ENCODE peak calls at places on chromosomes 5 and 9, in five cellular contexts. C is B cell, R is nephron progenitor cell, T is fibroblast of pulmonary artery, D is progenitor cell of endocrine pancreas. E is an unnamed sample.

GRCh38 chr5:65695162-65695755 is 26.6 kb downstream of the SGTB start:
- DNase-seq in C (no peak), R (no peak), T (no peak), D (no peak), E (peak)

GRCh38 chr9:6975198-6975597 is 217.4 kb downstream of the KDM4C start:
- DNase-seq in C (no peak), R (no peak), T (no peak), D (no peak), E (no peak)

GRCh38 chr5:4977421-4977820 is 162.7 kb upstream of the ADAMTS16 start:
- DNase-seq in C (no peak), R (no peak), T (no peak), D (no peak), E (no peak)

GRCh38 chr9:137077010-137077747 is at the start of gene UAP1L1:
- DNase-seq in C (peak), R (peak), T (peak), D (no peak), E (peak)

GRCh38 chr9:4042966-4043365 is 256.9 kb downstream of the GLIS3 start:
- DNase-seq in C (no peak), R (no peak), T (no peak), D (no peak), E (no peak)

GRCh38 chr9:120366646-120367019 is 213.3 kb downstream of the CDK5RAP2 start:
- DNase-seq in C (no peak), R (no peak), T (peak), D (no peak), E (no peak)

GRCh38 chr9:116162241-116162781 is 8.7 kb downstream of the PAPPA start:
- DNase-seq in C (no peak), R (no peak), T (no peak), D (no peak), E (no peak)

GRCh38 chr9:134318481-134318891 is 7.8 kb upstream of the RXRA start:
- DNase-seq in C (no peak), R (peak), T (no peak), D (no peak), E (no peak)

GRCh38 chr9:104961238-104961637 is 33.3 kb upstream of the ABCA1 start:
- DNase-seq in C (no peak), R (peak), T (peak), D (no peak), E (peak)

GRCh38 chr5:179606071-179606909 is 17.2 kb downstream of the HNRNPH1 start:
- DNase-seq in C (no peak), R (no peak), T (no peak), D (no peak), E (no peak)

GRCh38 chr5:138096363-138096762 is 12.5 kb downstream of the WNT8A start:
- DNase-seq in C (no peak), R (no peak), T (no peak), D (no peak), E (no peak)

GRCh38 chr9:122029898-122030297 is 63.2 kb downstream of the TTLL11 start:
- DNase-seq in C (no peak), R (no peak), T (no peak), D (no peak), E (no peak)

GRCh38 chr9:128636024-128636390 is 20.6 kb downstream of the DYNC2I2 start:
- DNase-seq in C (no peak), R (peak), T (no peak), D (no peak), E (no peak)

GRCh38 chr9:133269537-133270357 is 5.3 kb downstream of the ABO start:
- DNase-seq in C (no peak), R (no peak), T (no peak), D (no peak), E (no peak)

GRCh38 chr9:129761293-129761900 is 8.6 kb upstream of the PTGES start:
- DNase-seq in C (no peak), R (no peak), T (peak), D (no peak), E (no peak)

GRCh38 chr9:108842610-108843295 is 13.0 kb downstream of the ACTL7B start:
- DNase-seq in C (no peak), R (no peak), T (no peak), D (no peak), E (no peak)

GRCh38 chr9:77512876-77513275 is 135.2 kb downstream of the GNA14 start:
- DNase-seq in C (no peak), R (no peak), T (peak), D (no peak), E (no peak)

GRCh38 chr5:99063737-99064136 is 134.9 kb upstream of the CHD1 start:
- DNase-seq in C (no peak), R (no peak), T (no peak), D (no peak), E (no peak)

GRCh38 chr5:158739941-158740340 is 359.8 kb downstream of the EBF1 start:
- DNase-seq in C (no peak), R (no peak), T (peak), D (no peak), E (no peak)

GRCh38 chr5:56819027-56819881 is 3.9 kb downstream of the MAP3K1 start:
- DNase-seq in C (no peak), R (no peak), T (no peak), D (no peak), E (no peak)

GRCh38 chr9:113446323-113446740 is 17.2 kb upstream of the RGS3 start:
- DNase-seq in C (no peak), R (no peak), T (peak), D (no peak), E (peak)

GRCh38 chr5:36363101-36363500 is 61.4 kb upstream of the RANBP3L start:
- DNase-seq in C (no peak), R (no peak), T (peak), D (no peak), E (no peak)

GRCh38 chr5:68965926-68966325 is 127.9 kb upstream of the SLC30A5 start:
- DNase-seq in C (no peak), R (no peak), T (no peak), D (no peak), E (no peak)

GRCh38 chr9:122206118-122207046 is 22.4 kb downstream of the LHX6 start:
- DNase-seq in C (no peak), R (no peak), T (peak), D (no peak), E (no peak)

GRCh38 chr5:91142819-91143218 is 240.3 kb downstream of the ARRDC3 start:
- DNase-seq in C (no peak), R (no peak), T (no peak), D (no peak), E (no peak)

GRCh38 chr5:115573133-115573532 is 28.6 kb upstream of the FEM1C start:
- DNase-seq in C (no peak), R (no peak), T (peak), D (no peak), E (no peak)

GRCh38 chr5:156327306-156327705 is 342 bp downstream of the SGCD start:
- DNase-seq in C (no peak), R (no peak), T (peak), D (no peak), E (no peak)

GRCh38 chr9:87518702-87519335 is 21.2 kb downstream of the DAPK1 start:
- DNase-seq in C (no peak), R (no peak), T (peak), D (no peak), E (no peak)

GRCh38 chr5:94888674-94889073 is 270.2 kb downstream of the SLF1 start:
- DNase-seq in C (no peak), R (no peak), T (no peak), D (no peak), E (no peak)

GRCh38 chr5:94890907-94891306 is 272.4 kb downstream of the SLF1 start:
- DNase-seq in C (no peak), R (no peak), T (no peak), D (no peak), E (no peak)

GRCh38 chr5:94891565-94892362 is 273.3 kb downstream of the SLF1 start:
- DNase-seq in C (no peak), R (no peak), T (no peak), D (no peak), E (no peak)

GRCh38 chr5:94893404-94894145 is 275.1 kb downstream of the SLF1 start:
- DNase-seq in C (no peak), R (no peak), T (peak), D (no peak), E (no peak)
- TF ChIP-seq CTCF in C (no peak), R (peak), T (peak), D (peak), E (peak)

GRCh38 chr9:107211331-107211730 is 71.7 kb upstream of the RAD23B start:
- DNase-seq in C (no peak), R (no peak), T (no peak), D (no peak), E (no peak)

GRCh38 chr9:107212613-107213012 is 70.5 kb upstream of the RAD23B start:
- DNase-seq in C (no peak), R (no peak), T (no peak), D (no peak), E (no peak)

GRCh38 chr9:107213561-107214028 is 69.5 kb upstream of the RAD23B start:
- DNase-seq in C (no peak), R (no peak), T (peak), D (no peak), E (peak)

GRCh38 chr9:107214381-107214780 is 68.7 kb upstream of the RAD23B start:
- DNase-seq in C (no peak), R (no peak), T (no peak), D (no peak), E (no peak)

GRCh38 chr9:107213080-107213479 is 70.0 kb upstream of the RAD23B start:
- DNase-seq in C (no peak), R (no peak), T (no peak), D (no peak), E (no peak)
- TF ChIP-seq CTCF in C (no peak), R (no peak), T (no peak), D (no peak), E (no peak)

GRCh38 chr5:135039526-135040296 is 5.7 kb upstream of the PITX1 start:
- DNase-seq in C (peak), R (peak), T (no peak), D (no peak), E (no peak)

GRCh38 chr5:135040331-135041144 is 6.5 kb upstream of the PITX1 start:
- DNase-seq in C (peak), R (peak), T (no peak), D (no peak), E (no peak)

GRCh38 chr5:135037519-135038201 is 3.6 kb upstream of the PITX1 start:
- DNase-seq in C (no peak), R (no peak), T (no peak), D (no peak), E (no peak)

GRCh38 chr5:135038202-135038828 is 4.3 kb upstream of the PITX1 start:
- DNase-seq in C (no peak), R (no peak), T (no peak), D (no peak), E (no peak)

DNA sequence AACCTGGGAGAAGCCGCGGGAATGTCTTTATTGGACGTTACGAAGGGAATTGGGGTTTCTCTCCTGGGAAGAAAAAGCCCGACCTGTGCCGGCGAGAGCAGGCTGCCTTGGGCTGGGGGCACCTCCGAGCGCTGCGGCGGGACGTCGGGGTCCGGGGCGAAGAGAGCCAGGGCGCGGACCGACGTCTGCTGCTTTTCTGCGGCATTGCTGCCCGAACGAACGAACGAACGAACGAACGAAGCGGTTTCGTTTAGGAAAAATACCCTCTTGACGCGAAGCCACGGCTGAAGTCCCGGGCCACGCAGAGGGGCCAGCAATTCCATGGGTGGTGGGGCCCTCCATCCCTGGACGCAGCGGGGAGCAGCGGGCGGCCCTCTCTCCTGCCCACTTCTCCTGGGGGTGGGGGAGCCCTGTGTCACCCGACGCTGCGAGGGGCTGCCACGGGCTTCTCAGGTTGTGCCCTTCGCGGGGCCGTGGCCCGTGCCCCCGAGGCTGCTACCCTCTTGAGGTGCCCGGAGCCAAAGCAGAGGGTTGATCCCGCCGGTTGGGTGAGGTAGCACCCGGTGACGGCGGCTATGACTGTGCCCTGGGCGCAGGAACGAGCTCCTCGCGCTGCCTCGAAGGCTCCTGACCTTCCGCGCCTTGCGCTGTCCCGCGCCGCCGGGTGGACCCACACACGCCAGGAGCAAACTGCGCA is 4.9 kb upstream of the PITX1 start:
- DNase-seq in C (peak), R (no peak), T (no peak), D (no peak), E (no peak)
- TF ChIP-seq CTCF in C (no peak), R (no peak), T (no peak), D (no peak), E (no peak)

GRCh38 chr5:87599778-87600177 is 187.0 kb upstream of the CCNH start:
- DNase-seq in C (no peak), R (no peak), T (no peak), D (no peak), E (no peak)

GRCh38 chr5:87594566-87594965 is 181.8 kb upstream of the CCNH start:
- DNase-seq in C (no peak), R (no peak), T (no peak), D (no peak), E (no peak)

GRCh38 chr5:87598460-87598859 is 185.7 kb upstream of the CCNH start:
- DNase-seq in C (no peak), R (no peak), T (no peak), D (no peak), E (no peak)
- TF ChIP-seq CTCF in C (no peak), R (no peak), T (no peak), D (no peak), E (no peak)

GRCh38 chr9:95341262-95342011 is 23.9 kb upstream of the FANCC start:
- DNase-seq in C (no peak), R (no peak), T (peak), D (no peak), E (no peak)
- TF ChIP-seq CTCF in C (no peak), R (no peak), T (peak), D (no peak), E (peak)

GRCh38 chr5:93578813-93579560 is 2.0 kb downstream of the NR2F1-AS1 start:
- DNase-seq in C (peak), R (no peak), T (peak), D (no peak), E (peak)
- TF ChIP-seq CTCF in C (no peak), R (no peak), T (no peak), D (peak), E (peak)

GRCh38 chr5:112529525-112529924 is 110.4 kb upstream of the EPB41L4A start:
- DNase-seq in C (no peak), R (no peak), T (peak), D (no peak), E (no peak)
- TF ChIP-seq CTCF in C (peak), R (peak), T (peak), D (peak), E (peak)

E was measured in GM13977.